ENCODE peak calls at places on chromosomes 11 and 22, in six cellular contexts. One of them, this sample, is unnamed. For H3K27me3 and H3K4me1, the result is how much of the 10 kb centered on the place peaks cover.

GRCh38 chr11:76587810-76588454 is 82.6 kb downstream of the LRRC32 start:
- DNase-seq in thoracic aorta: no peak
- DNase-seq in IMR-90: peak
- DNase-seq in breast epithelium: no peak
- DNase-seq in lung: no peak
- DNase-seq in left ventricle myocardium inferior: no peak
- DNase-seq in this sample: no peak

GRCh38 chr11:28632338-28632737 is 524.1 kb downstream of the METTL15 start:
- DNase-seq in thoracic aorta: no peak
- DNase-seq in IMR-90: peak
- DNase-seq in breast epithelium: no peak
- DNase-seq in lung: no peak
- DNase-seq in left ventricle myocardium inferior: no peak
- DNase-seq in this sample: no peak

GRCh38 chr22:31588970-31589675 is 72.9 kb downstream of the PISD start:
- DNase-seq in thoracic aorta: no peak
- DNase-seq in IMR-90: no peak
- DNase-seq in breast epithelium: no peak
- DNase-seq in lung: no peak
- DNase-seq in left ventricle myocardium inferior: no peak
- DNase-seq in this sample: no peak

GRCh38 chr22:17980638-17981051 is 43.7 kb downstream of the MICAL3 start:
- DNase-seq in thoracic aorta: no peak
- DNase-seq in IMR-90: peak
- DNase-seq in breast epithelium: no peak
- DNase-seq in lung: no peak
- DNase-seq in left ventricle myocardium inferior: peak
- DNase-seq in this sample: no peak

GRCh38 chr22:24685804-24686203 is 82.8 kb downstream of the GGT1 start:
- DNase-seq in thoracic aorta: no peak
- DNase-seq in IMR-90: no peak
- DNase-seq in breast epithelium: no peak
- DNase-seq in lung: no peak
- DNase-seq in left ventricle myocardium inferior: peak
- DNase-seq in this sample: no peak

GRCh38 chr11:57094206-57094940 is 87.4 kb upstream of the LRRC55 start:
- DNase-seq in thoracic aorta: no peak
- DNase-seq in IMR-90: peak
- DNase-seq in breast epithelium: no peak
- DNase-seq in lung: no peak
- DNase-seq in left ventricle myocardium inferior: no peak
- DNase-seq in this sample: no peak

GRCh38 chr11:1389932-1390587 is at the start of gene BRSK2:
- DNase-seq in thoracic aorta: no peak
- DNase-seq in IMR-90: no peak
- DNase-seq in breast epithelium: no peak
- DNase-seq in lung: no peak
- DNase-seq in left ventricle myocardium inferior: no peak
- DNase-seq in this sample: no peak

GRCh38 chr11:61778920-61779650 is 13.3 kb downstream of the TMEM258 start:
- DNase-seq in thoracic aorta: no peak
- DNase-seq in IMR-90: no peak
- DNase-seq in breast epithelium: no peak
- DNase-seq in lung: no peak
- DNase-seq in left ventricle myocardium inferior: no peak
- DNase-seq in this sample: no peak

GRCh38 chr11:13952668-13953067 is 9.9 kb upstream of the SPON1 start:
- DNase-seq in thoracic aorta: no peak
- DNase-seq in IMR-90: no peak
- DNase-seq in breast epithelium: no peak
- DNase-seq in lung: no peak
- DNase-seq in left ventricle myocardium inferior: no peak
- DNase-seq in this sample: no peak

GRCh38 chr11:13956988-13957387 is 5.5 kb upstream of the SPON1 start:
- DNase-seq in thoracic aorta: no peak
- DNase-seq in IMR-90: no peak
- DNase-seq in breast epithelium: no peak
- DNase-seq in lung: no peak
- DNase-seq in left ventricle myocardium inferior: no peak
- DNase-seq in this sample: no peak

GRCh38 chr11:13955971-13956421 is 6.5 kb upstream of the SPON1 start:
- DNase-seq in thoracic aorta: no peak
- DNase-seq in IMR-90: peak
- DNase-seq in breast epithelium: no peak
- DNase-seq in lung: peak
- DNase-seq in left ventricle myocardium inferior: peak
- DNase-seq in this sample: peak

GRCh38 chr11:13958596-13958995 is 3.9 kb upstream of the SPON1 start:
- DNase-seq in thoracic aorta: no peak
- DNase-seq in IMR-90: no peak
- DNase-seq in breast epithelium: no peak
- DNase-seq in lung: no peak
- DNase-seq in left ventricle myocardium inferior: no peak
- DNase-seq in this sample: no peak

GRCh38 chr11:13954591-13954990 is 7.9 kb upstream of the SPON1 start:
- DNase-seq in thoracic aorta: no peak
- DNase-seq in IMR-90: no peak
- DNase-seq in breast epithelium: no peak
- DNase-seq in lung: no peak
- DNase-seq in left ventricle myocardium inferior: no peak
- DNase-seq in this sample: peak
- H3K27me3 ChIP-seq in thoracic aorta: under half
- H3K27me3 ChIP-seq in IMR-90: under half
- H3K27me3 ChIP-seq in breast epithelium: under half
- H3K27me3 ChIP-seq in lung: under half
- H3K27me3 ChIP-seq in left ventricle myocardium inferior: half or more
- H3K27me3 ChIP-seq in this sample: under half

DNA sequence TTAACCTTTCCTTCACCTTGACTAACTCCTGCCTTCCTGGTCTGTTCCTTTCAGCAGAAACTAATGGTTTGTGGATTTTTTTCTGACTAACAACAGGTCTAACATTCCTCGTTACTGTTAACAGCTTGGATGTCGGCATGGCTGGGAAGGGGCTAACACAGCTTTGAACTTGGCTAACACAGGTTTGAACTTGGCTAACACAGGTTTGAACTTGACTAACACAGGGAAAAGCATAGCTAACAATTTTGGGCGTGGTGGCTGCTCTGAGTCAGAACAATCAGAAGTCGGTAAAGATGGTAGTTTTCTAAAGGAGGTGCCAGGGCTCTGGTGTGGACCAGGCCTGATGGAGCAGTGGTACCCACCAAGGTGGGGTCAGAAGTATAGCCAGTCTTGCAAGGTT is 16.1 kb downstream of the MIAT start:
- DNase-seq in thoracic aorta: no peak
- DNase-seq in IMR-90: no peak
- DNase-seq in breast epithelium: no peak
- DNase-seq in lung: no peak
- DNase-seq in left ventricle myocardium inferior: no peak
- DNase-seq in this sample: no peak
- H3K4me1 ChIP-seq in thoracic aorta: under half
- H3K4me1 ChIP-seq in IMR-90: under half
- H3K4me1 ChIP-seq in breast epithelium: under half
- H3K4me1 ChIP-seq in lung: under half
- H3K4me1 ChIP-seq in left ventricle myocardium inferior: under half
- H3K4me1 ChIP-seq in this sample: under half

GRCh38 chr22:44567846-44568493 is 69.9 kb upstream of the RTL6 start:
- DNase-seq in thoracic aorta: no peak
- DNase-seq in IMR-90: peak
- DNase-seq in breast epithelium: peak
- DNase-seq in lung: no peak
- DNase-seq in left ventricle myocardium inferior: no peak
- DNase-seq in this sample: no peak
- TF ChIP-seq CTCF in thoracic aorta: no peak
- TF ChIP-seq CTCF in IMR-90: peak
- TF ChIP-seq CTCF in breast epithelium: peak
- TF ChIP-seq CTCF in lung: peak
- TF ChIP-seq CTCF in left ventricle myocardium inferior: peak
- TF ChIP-seq CTCF in this sample: peak

DNA sequence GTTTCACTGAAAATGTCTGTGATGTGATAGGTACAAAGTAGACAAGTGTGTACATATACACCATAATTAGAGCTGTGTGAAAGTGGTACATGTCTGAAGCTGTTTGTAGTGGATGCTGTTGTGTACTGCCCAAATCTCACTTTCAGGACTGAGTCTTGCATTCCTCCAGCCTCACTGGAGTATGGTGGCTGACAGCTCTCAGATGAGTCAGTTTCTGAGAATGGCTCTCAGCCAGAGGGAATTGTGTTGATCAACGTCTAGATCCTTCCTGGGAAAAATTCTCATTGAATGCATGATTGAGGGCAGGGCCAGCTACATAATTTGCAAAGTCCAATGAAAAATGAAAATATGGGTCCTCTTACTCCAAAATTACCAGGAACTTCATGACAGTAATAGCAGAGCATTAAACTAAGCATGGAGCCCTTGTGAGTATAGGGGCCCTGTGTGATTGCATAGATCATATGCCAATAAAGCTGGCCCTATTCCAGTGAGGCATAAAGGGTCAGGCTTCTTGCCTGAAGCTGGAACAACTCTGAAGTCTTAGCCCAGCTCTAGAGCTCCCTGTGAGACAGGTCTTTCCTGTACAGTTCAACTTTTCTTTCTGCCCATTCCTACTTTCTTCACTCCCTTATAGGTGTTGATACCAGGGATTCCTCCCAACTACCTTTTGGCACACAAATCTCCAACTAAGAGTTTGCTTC is 10.8 kb upstream of the CYP2R1 start:
- DNase-seq in thoracic aorta: no peak
- DNase-seq in IMR-90: peak
- DNase-seq in breast epithelium: no peak
- DNase-seq in lung: no peak
- DNase-seq in left ventricle myocardium inferior: no peak
- DNase-seq in this sample: no peak
- H3K27me3 ChIP-seq in thoracic aorta: under half
- H3K27me3 ChIP-seq in IMR-90: under half
- H3K27me3 ChIP-seq in breast epithelium: under half
- H3K27me3 ChIP-seq in lung: under half
- H3K27me3 ChIP-seq in left ventricle myocardium inferior: under half
- H3K27me3 ChIP-seq in this sample: under half

DNA sequence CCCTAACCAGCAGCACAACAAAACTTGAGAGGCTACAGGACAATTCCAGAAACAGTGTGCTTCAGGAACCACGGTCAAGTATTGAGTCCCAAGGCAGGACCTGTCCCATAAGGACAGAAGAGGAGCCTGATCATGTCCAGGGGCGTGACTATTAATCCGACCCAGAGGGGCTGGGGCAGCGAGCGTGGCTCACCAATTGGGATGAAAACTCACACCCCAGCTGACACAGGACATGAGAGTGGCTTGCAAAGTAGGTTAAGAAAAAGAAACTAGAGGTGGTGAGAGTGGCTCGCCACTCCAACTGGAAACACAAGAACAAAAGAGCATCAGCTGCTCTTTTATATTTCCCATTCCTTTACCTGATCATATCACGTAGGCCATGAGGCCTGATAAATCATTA is 16.0 kb upstream of the FEZ1 start:
- DNase-seq in thoracic aorta: no peak
- DNase-seq in IMR-90: no peak
- DNase-seq in breast epithelium: no peak
- DNase-seq in lung: no peak
- DNase-seq in left ventricle myocardium inferior: no peak
- DNase-seq in this sample: no peak
- H3K4me1 ChIP-seq in thoracic aorta: under half
- H3K4me1 ChIP-seq in IMR-90: under half
- H3K4me1 ChIP-seq in breast epithelium: under half
- H3K4me1 ChIP-seq in lung: under half
- H3K4me1 ChIP-seq in left ventricle myocardium inferior: under half
- H3K4me1 ChIP-seq in this sample: under half

GRCh38 chr22:45317551-45318167 is 7.9 kb downstream of the FAM118A start:
- DNase-seq in thoracic aorta: peak
- DNase-seq in IMR-90: peak
- DNase-seq in breast epithelium: peak
- DNase-seq in lung: no peak
- DNase-seq in left ventricle myocardium inferior: peak
- DNase-seq in this sample: no peak
- TF ChIP-seq CTCF in thoracic aorta: peak
- TF ChIP-seq CTCF in IMR-90: peak
- TF ChIP-seq CTCF in breast epithelium: peak
- TF ChIP-seq CTCF in lung: no peak
- TF ChIP-seq CTCF in left ventricle myocardium inferior: peak
- TF ChIP-seq CTCF in this sample: peak